ENCODE peak calls at places on chromosomes 3 and 15, in four cellular contexts. E is HepG2, K is HEK293T, N is K562. C is an unnamed sample.

GRCh38 chr3:36900474-36901443 is 44.1 kb downstream of the TRANK1 start:
- DNase-seq in E (no peak), N (no peak), K (no peak), C (no peak)

GRCh38 chr15:78993931-78994530 is 49.2 kb upstream of the CTSH start:
- DNase-seq in E (peak), K (no peak), N (no peak), C (no peak)

GRCh38 chr3:61802772-61803171 is 241.4 kb downstream of the PTPRG start:
- DNase-seq in K (no peak), E (no peak), N (no peak), C (no peak)

GRCh38 chr15:58292761-58293175 is 139.0 kb upstream of the LIPC start:
- DNase-seq in K (no peak), N (no peak), E (no peak), C (no peak)

GRCh38 chr3:179871782-179872181 is 165.0 kb downstream of the PEX5L start:
- DNase-seq in N (no peak), E (no peak), K (no peak), C (no peak)

GRCh38 chr3:7744850-7745249 is 756.8 kb upstream of the LMCD1 start:
- DNase-seq in E (no peak), K (no peak), N (no peak), C (no peak)

GRCh38 chr3:160981217-160981938 is 123.8 kb downstream of the B3GALNT1 start:
- DNase-seq in N (no peak), E (no peak), K (no peak), C (no peak)

GRCh38 chr15:81843226-81843625 is 202.6 kb downstream of the MEX3B start:
- DNase-seq in E (no peak), N (no peak), K (no peak), C (no peak)

GRCh38 chr3:29757054-29757777 is 476.3 kb downstream of the RBMS3 start:
- DNase-seq in E (no peak), N (no peak), K (no peak), C (no peak)

GRCh38 chr3:36992806-36993325 is at the start of gene EPM2AIP1:
- DNase-seq in K (no peak), E (no peak), N (no peak), C (peak)

GRCh38 chr3:161748049-161748448 is 251.4 kb downstream of the OTOL1 start:
- DNase-seq in N (no peak), E (no peak), K (no peak), C (no peak)

GRCh38 chr3:132867956-132868355 is 145.7 kb upstream of the NPHP3 start:
- DNase-seq in K (no peak), E (no peak), N (no peak), C (no peak)

GRCh38 chr3:132569580-132569979 is 27.5 kb upstream of the ACKR4 start:
- DNase-seq in E (no peak), N (no peak), K (no peak), C (no peak)

GRCh38 chr3:143794793-143795462 is 53.3 kb downstream of the SLC9A9 start:
- DNase-seq in E (no peak), N (no peak), K (no peak), C (no peak)

GRCh38 chr3:45507820-45508317 is 86.7 kb upstream of the LIMD1 start:
- DNase-seq in E (no peak), N (no peak), K (peak), C (peak)

GRCh38 chr3:48990636-48991421 is 788 bp downstream of the P4HTM start:
- DNase-seq in E (no peak), N (no peak), K (no peak), C (peak)

GRCh38 chr3:193605876-193606275 is 12.9 kb downstream of the OPA1 start:
- DNase-seq in K (peak), E (peak), N (peak), C (peak)

GRCh38 chr15:57595011-57595866 is 3.5 kb downstream of the MYZAP start:
- DNase-seq in E (peak), N (no peak), K (no peak), C (no peak)

GRCh38 chr15:73956276-73957086 is 30.2 kb downstream of the LOXL1 start:
- DNase-seq in E (no peak), K (no peak), N (no peak), C (no peak)

GRCh38 chr3:148759425-148759824 is 61.7 kb downstream of the AGTR1 start:
- DNase-seq in N (no peak), K (no peak), E (no peak), C (no peak)

GRCh38 chr3:181932039-181932438 is 220.3 kb downstream of the SOX2 start:
- DNase-seq in N (no peak), K (no peak), E (no peak), C (no peak)

GRCh38 chr3:165259518-165260193 is 63.5 kb upstream of the SLITRK3 start:
- DNase-seq in N (no peak), K (no peak), E (no peak), C (no peak)

GRCh38 chr3:190000861-190001196 is 119.9 kb downstream of the P3H2 start:
- DNase-seq in N (no peak), K (no peak), E (no peak), C (no peak)

GRCh38 chr3:171393032-171393744 is 67.0 kb downstream of the TNIK start:
- DNase-seq in K (no peak), N (no peak), E (peak), C (peak)

GRCh38 chr3:142962520-142963265 is 781 bp downstream of the PAQR9 start:
- DNase-seq in N (no peak), K (peak), E (no peak), C (peak)

GRCh38 chr15:68997930-68998777 is 16.3 kb upstream of the NOX5 start:
- DNase-seq in N (no peak), E (no peak), K (no peak), C (no peak)

GRCh38 chr3:16252243-16252978 is 12.3 kb downstream of the DPH3 start:
- DNase-seq in E (peak), N (no peak), K (no peak), C (no peak)

GRCh38 chr3:64462203-64463120 is 225.3 kb downstream of the ADAMTS9 start:
- DNase-seq in K (no peak), N (no peak), E (no peak), C (no peak)

GRCh38 chr3:27686642-27687041 is 35.5 kb downstream of the EOMES start:
- DNase-seq in E (no peak), K (no peak), N (no peak), C (no peak)

GRCh38 chr3:159171333-159171732 is 369.5 kb downstream of the MFSD1 start:
- DNase-seq in N (no peak), K (no peak), E (no peak), C (no peak)

GRCh38 chr3:189123595-189124387 is 48.0 kb upstream of the TPRG1 start:
- DNase-seq in K (no peak), N (no peak), E (no peak), C (no peak)

GRCh38 chr15:32739522-32739921 is 21.7 kb downstream of the GREM1 start:
- DNase-seq in K (no peak), N (no peak), E (no peak), C (no peak)

GRCh38 chr3:157063926-157064325 is 96.0 kb downstream of the CCNL1 start:
- DNase-seq in K (no peak), E (no peak), N (no peak), C (no peak)

GRCh38 chr3:110814170-110815007 is 257.2 kb upstream of the NECTIN3 start:
- DNase-seq in E (no peak), K (no peak), N (no peak), C (no peak)

GRCh38 chr3:80592792-80593191 is 825.0 kb upstream of the ROBO1 start:
- DNase-seq in K (no peak), E (no peak), N (no peak), C (no peak)

GRCh38 chr3:124885466-124886167 is 1.5 kb downstream of the ITGB5 start:
- DNase-seq in K (no peak), E (no peak), N (no peak), C (no peak)
- TF ChIP-seq ELF4 in K (no peak), E (no peak), N (no peak), C (no peak)

GRCh38 chr3:150409527-150410310 is 1.6 kb downstream of the TSC22D2 start:
- DNase-seq in E (peak), K (peak), N (peak), C (peak)

GRCh38 chr3:150409125-150409526 is 1.0 kb downstream of the TSC22D2 start:
- DNase-seq in E (no peak), N (no peak), K (no peak), C (no peak)

GRCh38 chr3:150408232-150409124 is at the start of gene TSC22D2:
- DNase-seq in N (peak), K (peak), E (peak), C (peak)

GRCh38 chr3:150407818-150408231 is 273 bp upstream of the TSC22D2 start:
- DNase-seq in K (no peak), N (peak), E (no peak), C (no peak)

GRCh38 chr3:150407051-150407817 is 864 bp upstream of the TSC22D2 start:
- DNase-seq in N (peak), E (no peak), K (no peak), C (no peak)
- TF ChIP-seq ELF4 in N (no peak), E (no peak), K (no peak), C (no peak)

DNA sequence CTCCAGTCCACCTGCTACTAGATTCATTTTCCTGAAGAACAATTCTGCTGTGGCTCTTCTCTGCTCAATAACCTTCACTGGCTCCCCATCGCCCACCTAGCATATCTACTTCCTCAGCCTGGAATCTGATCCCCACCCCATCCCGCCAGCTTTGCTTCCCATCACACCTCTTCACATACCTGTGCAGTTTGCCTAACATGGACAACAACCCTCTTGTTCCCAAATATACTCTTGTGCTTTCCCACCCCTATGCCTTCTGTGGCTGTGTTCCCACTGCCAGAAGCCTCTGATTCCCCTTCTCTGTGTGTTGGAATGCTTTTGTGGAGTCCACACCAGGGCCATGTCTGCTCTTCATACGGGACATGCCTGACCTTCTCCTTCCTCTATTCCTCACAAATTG is 29.5 kb downstream of the CMTM7 start:
- DNase-seq in N (no peak), E (no peak), K (no peak), C (no peak)
- TF ChIP-seq ELF4 in N (no peak), E (no peak), K (no peak), C (no peak)

DNA sequence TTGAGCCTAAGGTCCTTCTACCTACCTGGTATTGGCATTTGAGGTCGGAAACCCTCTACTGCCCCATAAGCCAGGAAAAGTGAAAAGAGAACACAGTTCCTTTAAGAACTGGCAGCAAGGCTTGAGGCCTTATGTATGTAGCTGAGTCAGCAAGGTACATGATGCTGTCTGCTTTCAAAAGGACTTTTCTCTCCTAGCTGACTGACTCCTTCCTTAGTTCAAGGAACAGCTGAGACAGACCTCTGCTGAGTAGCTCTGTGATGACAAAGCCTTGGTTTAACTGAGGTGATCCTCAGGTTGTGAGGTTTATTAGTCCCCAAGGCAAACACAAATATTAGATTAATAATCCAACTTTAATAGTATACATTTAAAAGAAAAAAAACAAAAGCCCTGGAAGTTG is 45.8 kb downstream of the ADPGK start:
- DNase-seq in N (no peak), K (no peak), E (no peak), C (no peak)
- TF ChIP-seq ELF4 in N (no peak), K (no peak), E (no peak), C (no peak)

GRCh38 chr3:173584093-173584833 is 186.7 kb downstream of the NLGN1 start:
- DNase-seq in K (peak), E (no peak), N (peak), C (peak)
- TF ChIP-seq ELF4 in K (no peak), E (no peak), N (no peak), C (no peak)

GRCh38 chr15:96162322-96162721 is 168.2 kb upstream of the NR2F2 start:
- DNase-seq in N (no peak), E (peak), K (no peak), C (no peak)
- TF ChIP-seq ELF4 in N (no peak), E (no peak), K (no peak), C (no peak)

GRCh38 chr15:36737430-36737891 is 158.0 kb downstream of the CDIN1 start:
- DNase-seq in N (no peak), K (no peak), E (no peak), C (no peak)

GRCh38 chr15:36738817-36739216 is 159.4 kb downstream of the CDIN1 start:
- DNase-seq in K (no peak), N (no peak), E (no peak), C (no peak)

GRCh38 chr15:36742696-36743095 is 163.3 kb downstream of the CDIN1 start:
- DNase-seq in K (no peak), E (no peak), N (no peak), C (no peak)
- TF ChIP-seq ELF4 in K (no peak), E (no peak), N (no peak), C (no peak)

DNA sequence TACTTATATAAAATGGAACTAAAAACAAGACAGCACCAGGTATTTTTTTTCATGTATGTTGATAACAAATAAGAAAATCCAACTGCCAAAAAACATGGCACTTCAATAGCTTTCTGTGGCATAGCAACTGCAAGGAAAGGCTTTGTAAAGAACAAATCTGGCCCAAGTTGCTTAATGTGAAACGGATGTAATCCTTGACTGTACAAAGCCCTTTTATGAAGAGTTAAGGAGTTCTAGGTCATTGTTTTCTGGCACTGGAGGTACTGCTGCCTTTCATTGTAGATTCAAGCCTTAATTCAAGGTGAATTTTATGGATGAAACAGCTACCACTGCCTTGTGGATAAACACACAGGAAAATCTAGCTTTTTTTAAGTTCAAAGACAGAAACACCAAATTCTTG is 68.9 kb upstream of the SLC12A8 start:
- DNase-seq in E (no peak), N (no peak), K (no peak), C (no peak)
- TF ChIP-seq ELF4 in E (no peak), N (no peak), K (no peak), C (no peak)

DNA sequence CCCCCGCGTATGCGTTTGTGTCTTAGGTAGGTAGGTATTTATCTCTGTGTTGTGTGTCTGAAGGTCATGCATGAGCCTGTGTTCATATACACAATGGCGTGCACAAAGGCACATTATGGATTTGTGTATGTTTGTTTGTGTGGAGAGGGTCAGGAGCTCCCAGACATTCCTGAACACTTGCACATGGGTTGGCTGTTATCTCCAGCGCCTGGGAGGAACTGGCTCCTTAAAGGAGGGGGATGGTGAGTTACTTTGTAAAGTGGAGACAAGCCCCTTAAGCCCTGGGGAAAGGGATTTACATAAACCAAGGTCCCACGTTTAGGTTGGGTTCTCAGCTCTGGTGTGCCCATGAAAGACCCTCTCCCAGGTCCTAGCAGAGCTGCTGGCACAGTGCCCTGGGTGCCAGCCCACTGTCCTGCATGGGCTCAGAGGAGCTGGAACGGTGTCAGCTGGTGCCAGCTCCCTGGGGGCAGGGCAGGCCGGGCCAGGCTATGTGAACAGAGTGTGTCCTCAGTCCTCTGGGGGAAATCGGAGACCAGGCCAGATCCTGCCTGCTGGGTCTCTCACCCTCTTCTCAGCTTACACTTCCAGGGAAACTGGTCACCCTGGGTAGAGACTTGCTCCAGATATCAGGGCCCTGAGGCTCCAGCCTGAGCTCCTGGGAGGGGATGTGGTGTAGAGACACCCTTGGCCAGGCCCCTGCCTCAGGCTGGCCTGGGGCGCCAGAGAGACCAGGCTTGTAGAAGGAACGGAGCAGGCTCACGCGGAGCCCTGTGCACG is 25.1 kb downstream of the SNX33 start:
- DNase-seq in K (no peak), E (no peak), N (no peak), C (no peak)
- TF ChIP-seq ELF4 in K (no peak), E (no peak), N (no peak), C (no peak)

C was measured in WTC11.